ENCODE peak calls at places on chromosomes 16 and 17, in five cellular contexts. G is GM23338, I is mesendoderm, A is HAP-1, L is left lung. Y is an unnamed sample. For H3K27me3 and H3K36me3, the result is how much of the 10 kb centered on the place peaks cover.

GRCh38 chr17:27471321-27472269 is 15.3 kb downstream of the KSR1 start:
- DNase-seq in G (no peak), I (no peak), A (no peak), L (no peak), Y (no peak)

GRCh38 chr17:4445731-4446130 is 12.0 kb downstream of the SPNS3 start:
- DNase-seq in G (no peak), I (no peak), A (no peak), L (no peak), Y (no peak)

GRCh38 chr16:69709456-69710084 is 16.8 kb downstream of the NQO1 start:
- DNase-seq in G (peak), I (peak), A (no peak), L (no peak), Y (peak)

GRCh38 chr17:39212841-39213480 is 12.8 kb downstream of the STAC2 start:
- DNase-seq in G (no peak), I (no peak), A (no peak), L (peak), Y (peak)

GRCh38 chr17:57481901-57482300 is 225.6 kb downstream of the MSI2 start:
- DNase-seq in G (no peak), I (no peak), A (no peak), L (no peak), Y (no peak)

GRCh38 chr16:1108299-1109252 is 12.5 kb upstream of the C1QTNF8 start:
- DNase-seq in G (no peak), I (no peak), A (peak), L (no peak), Y (peak)

GRCh38 chr17:864315-864714 is 82.2 kb downstream of the MRM3 start:
- DNase-seq in G (no peak), I (no peak), A (peak), L (no peak), Y (no peak)

GRCh38 chr16:46848768-46849764 is 18.1 kb upstream of the C16orf87 start:
- DNase-seq in G (no peak), I (no peak), A (no peak), L (no peak), Y (peak)

GRCh38 chr16:84617068-84617630 is 729 bp downstream of the COTL1 start:
- DNase-seq in G (no peak), I (no peak), A (peak), L (no peak), Y (peak)

GRCh38 chr16:54630284-54630967 is 300.2 kb upstream of the IRX5 start:
- DNase-seq in G (no peak), I (no peak), A (no peak), L (no peak), Y (no peak)

GRCh38 chr17:51128089-51128488 is 7.4 kb upstream of the SPAG9 start:
- DNase-seq in G (peak), I (peak), A (peak), L (no peak), Y (no peak)

GRCh38 chr17:9274119-9274445 is 252.8 kb downstream of the NTN1 start:
- DNase-seq in G (no peak), I (no peak), A (no peak), L (no peak), Y (no peak)

GRCh38 chr16:51938861-51939260 is 608.1 kb downstream of the TOX3 start:
- DNase-seq in G (no peak), I (no peak), A (no peak), L (no peak), Y (no peak)

GRCh38 chr17:32772453-32773025 is 104.4 kb downstream of the MYO1D start:
- DNase-seq in G (no peak), I (no peak), A (no peak), L (no peak), Y (no peak)

GRCh38 chr17:34420254-34420766 is 57.3 kb upstream of the CCL1 start:
- DNase-seq in G (peak), I (peak), A (peak), L (no peak), Y (peak)

GRCh38 chr17:28010406-28010805 is 32.1 kb upstream of the NLK start:
- DNase-seq in G (no peak), I (no peak), A (no peak), L (no peak), Y (no peak)

GRCh38 chr17:13995856-13996635 is 73.3 kb upstream of the COX10 start:
- DNase-seq in G (no peak), I (no peak), A (no peak), L (no peak), Y (no peak)

GRCh38 chr16:81408409-81408950 is 36.1 kb upstream of the CMIP start:
- DNase-seq in G (no peak), I (no peak), A (no peak), L (no peak), Y (no peak)

DNA sequence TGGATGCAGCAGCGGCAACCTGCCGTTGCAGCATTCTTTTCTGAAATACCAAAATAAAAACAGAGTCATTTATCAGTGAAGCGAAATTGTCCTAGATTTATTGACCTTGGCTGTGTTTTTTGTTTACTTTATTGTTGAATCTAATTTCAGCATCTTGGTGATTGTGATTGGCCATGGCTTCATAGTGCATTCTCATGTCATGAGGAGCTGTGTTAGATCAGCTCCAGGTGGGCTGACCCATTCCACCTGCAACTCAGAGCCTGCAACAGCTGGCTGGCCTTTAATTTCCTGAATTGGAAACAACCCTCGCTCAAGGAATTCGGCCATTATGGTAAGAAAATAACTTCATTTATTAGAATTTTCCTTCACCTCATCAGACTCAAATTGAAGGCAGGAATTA is 16.4 kb downstream of the KRT24 start:
- DNase-seq in G (peak), I (no peak), A (no peak), L (no peak), Y (no peak)
- H3K27me3 ChIP-seq in G (under half), I (under half), A (under half), L (under half), Y (under half)

DNA sequence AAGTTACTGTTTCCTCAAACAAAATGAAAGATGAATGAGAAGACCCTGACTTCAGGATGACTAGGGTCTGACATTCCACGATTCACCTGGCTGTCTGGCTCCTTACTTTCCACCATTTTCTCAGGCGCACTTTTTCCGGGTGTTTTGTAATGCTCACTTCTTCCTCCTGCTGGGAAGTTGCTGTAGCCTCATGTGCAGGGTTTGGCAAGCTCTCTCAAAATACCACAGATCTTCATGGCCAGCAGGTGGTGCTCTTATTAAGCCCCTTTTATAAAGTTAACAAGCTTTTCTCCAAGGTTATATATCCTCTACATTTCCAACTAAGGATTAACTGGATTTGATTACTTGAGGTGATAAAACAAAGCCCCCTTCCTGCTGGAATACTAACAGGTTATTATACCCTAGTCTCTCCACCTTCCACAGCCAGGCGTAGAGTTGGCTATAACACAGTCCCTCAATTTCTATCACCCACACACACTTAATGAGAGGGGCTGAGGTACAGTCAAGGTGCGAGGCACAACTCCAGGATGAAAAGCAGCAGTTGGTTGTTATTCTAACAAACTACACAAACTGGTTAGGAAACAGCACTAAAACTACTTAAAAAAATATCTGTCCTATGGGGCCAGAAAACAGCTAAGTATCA is 45.4 kb downstream of the STH start:
- DNase-seq in G (peak), I (peak), A (peak), L (peak), Y (peak)
- H3K36me3 ChIP-seq in G (under half), I (under half), A (half or more), L (under half), Y (under half)

DNA sequence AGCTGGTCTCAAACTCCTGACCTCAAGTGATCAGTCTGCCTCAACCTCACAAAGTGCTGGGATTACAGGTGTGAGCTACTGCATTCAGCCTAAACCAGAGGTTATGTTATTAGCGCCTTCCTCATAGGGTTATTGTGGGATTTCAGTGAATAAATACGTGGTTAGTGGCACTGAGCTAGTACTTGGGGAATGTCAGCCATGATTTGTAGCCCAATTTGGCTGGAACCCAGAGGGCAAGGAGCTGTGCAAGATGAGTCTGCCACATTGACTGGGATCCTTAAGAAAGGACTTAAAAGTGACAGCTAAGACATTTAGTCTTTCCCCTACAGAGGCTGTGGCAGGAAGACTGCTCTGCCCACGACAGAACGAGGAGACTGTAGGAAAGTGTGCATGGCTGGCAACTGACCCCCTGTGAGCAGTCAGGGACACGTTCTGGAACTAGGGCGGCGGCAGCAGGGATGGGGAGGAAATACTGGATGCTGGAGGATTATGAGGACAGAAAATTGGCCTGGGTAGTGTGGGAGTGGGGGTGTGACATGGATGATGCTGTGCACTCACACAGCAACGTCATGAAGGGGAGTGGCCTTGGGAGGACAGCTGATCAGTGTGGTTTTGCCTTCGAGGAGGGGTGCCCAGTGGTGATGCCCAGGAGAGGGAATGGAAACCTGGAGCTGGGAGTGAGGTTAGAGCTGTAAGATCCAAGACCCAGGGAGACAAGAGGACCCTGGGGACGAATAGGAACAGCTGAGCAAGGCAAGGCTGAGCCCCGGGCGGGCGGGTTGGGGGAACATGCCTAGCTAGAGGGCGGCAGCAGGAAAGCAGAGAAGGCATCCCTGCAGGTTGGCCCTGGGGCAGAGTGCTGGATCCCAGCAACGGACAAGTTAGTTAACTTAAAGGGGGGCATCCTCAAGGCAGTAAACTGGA is 14.5 kb downstream of the ATP5PD start:
- DNase-seq in G (peak), I (peak), A (peak), L (peak), Y (peak)
- H3K4me3 ChIP-seq in G (peak), I (no peak), A (peak), L (peak), Y (peak)

GRCh38 chr17:48314716-48315115 is 115.3 kb downstream of the SKAP1 start:
- DNase-seq in G (no peak), I (no peak), A (no peak), L (no peak), Y (no peak)

GRCh38 chr17:48310748-48311213 is 119.2 kb downstream of the SKAP1 start:
- DNase-seq in G (peak), I (no peak), A (no peak), L (no peak), Y (peak)

GRCh38 chr17:48308591-48308990 is 121.4 kb downstream of the SKAP1 start:
- DNase-seq in G (no peak), I (no peak), A (no peak), L (no peak), Y (no peak)

GRCh38 chr17:48313096-48313495 is 116.9 kb downstream of the SKAP1 start:
- DNase-seq in G (no peak), I (no peak), A (no peak), L (no peak), Y (no peak)

DNA sequence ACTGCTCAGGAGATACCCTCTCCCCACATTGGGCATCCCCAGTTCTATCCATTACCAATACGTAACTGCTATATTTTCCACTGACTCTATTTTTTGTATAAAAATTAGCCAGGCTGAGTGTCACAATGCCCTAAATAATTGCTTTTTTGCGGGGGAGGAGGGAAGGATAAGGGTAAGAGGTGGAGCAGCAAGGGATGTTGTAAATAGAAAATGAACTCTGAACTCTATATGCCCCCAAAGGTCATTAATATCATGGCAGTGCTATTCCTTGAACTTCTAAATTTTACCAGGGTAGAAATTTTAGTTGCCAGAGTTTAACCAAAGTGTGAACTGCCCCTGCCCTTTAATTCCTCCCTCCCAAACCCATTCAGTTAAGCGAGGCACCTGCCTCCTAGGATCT is 118.7 kb downstream of the SKAP1 start:
- DNase-seq in G (no peak), I (no peak), A (no peak), L (no peak), Y (no peak)
- H3K27me3 ChIP-seq in G (under half), I (under half), A (half or more), L (half or more), Y (under half)

GRCh38 chr17:80386341-80386740 is 28.6 kb upstream of the ENDOV start:
- DNase-seq in G (no peak), I (no peak), A (no peak), L (no peak), Y (no peak)

GRCh38 chr17:80382446-80382845 is 32.5 kb upstream of the ENDOV start:
- DNase-seq in G (no peak), I (no peak), A (no peak), L (no peak), Y (no peak)

GRCh38 chr17:80382956-80383355 is 32.0 kb upstream of the ENDOV start:
- DNase-seq in G (no peak), I (no peak), A (no peak), L (no peak), Y (no peak)

GRCh38 chr17:80385046-80385445 is 29.9 kb upstream of the ENDOV start:
- DNase-seq in G (no peak), I (no peak), A (no peak), L (no peak), Y (no peak)

GRCh38 chr17:80384078-80384960 is 30.6 kb upstream of the ENDOV start:
- DNase-seq in G (no peak), I (no peak), A (no peak), L (no peak), Y (no peak)
- H3K36me3 ChIP-seq in G (under half), I (under half), A (under half), L (under half), Y (under half)

GRCh38 chr17:2394775-2395191 is 6.1 kb downstream of the MNT start:
- DNase-seq in G (no peak), I (no peak), A (no peak), L (no peak), Y (no peak)

GRCh38 chr17:2393954-2394749 is 6.7 kb downstream of the MNT start:
- DNase-seq in G (peak), I (peak), A (peak), L (no peak), Y (peak)

GRCh38 chr17:2396568-2397246 is 4.2 kb downstream of the MNT start:
- DNase-seq in G (peak), I (peak), A (peak), L (peak), Y (peak)

GRCh38 chr17:2396192-2396567 is 4.7 kb downstream of the MNT start:
- DNase-seq in G (no peak), I (peak), A (no peak), L (no peak), Y (no peak)

GRCh38 chr17:2395258-2396170 is 5.3 kb downstream of the MNT start:
- DNase-seq in G (no peak), I (peak), A (no peak), L (peak), Y (peak)
- H3K4me3 ChIP-seq in G (peak), I (no peak), A (no peak), L (no peak), Y (no peak)

Y was measured in H7.